ENCODE peak calls at places on chromosomes 6 and 20, in eight cellular contexts. One of them, this sample, is unnamed.

GRCh38 chr20:33333616-33334015 is 50.6 kb downstream of the BPIFB1 start:
- DNase-seq in neural crest cell: no peak
- DNase-seq in right lobe of liver: no peak
- DNase-seq in amygdala: no peak
- DNase-seq in DMS153: no peak
- DNase-seq in effector CD4-positive, alpha-beta T cell: no peak
- DNase-seq in activated T-cell treated with anti-CD3 and anti-CD28 coated beads for 4 hours: no peak
- DNase-seq in Daoy: no peak
- DNase-seq in this sample: no peak

GRCh38 chr6:159935633-159936032 is 33.2 kb upstream of the IGF2R start:
- DNase-seq in neural crest cell: no peak
- DNase-seq in right lobe of liver: no peak
- DNase-seq in amygdala: no peak
- DNase-seq in DMS153: no peak
- DNase-seq in effector CD4-positive, alpha-beta T cell: no peak
- DNase-seq in activated T-cell treated with anti-CD3 and anti-CD28 coated beads for 4 hours: no peak
- DNase-seq in Daoy: no peak
- DNase-seq in this sample: no peak

GRCh38 chr20:33053291-33054106 is at the start of gene BPIFB3:
- DNase-seq in neural crest cell: no peak
- DNase-seq in right lobe of liver: no peak
- DNase-seq in amygdala: no peak
- DNase-seq in DMS153: no peak
- DNase-seq in effector CD4-positive, alpha-beta T cell: no peak
- DNase-seq in activated T-cell treated with anti-CD3 and anti-CD28 coated beads for 4 hours: no peak
- DNase-seq in Daoy: no peak
- DNase-seq in this sample: no peak

GRCh38 chr20:7967199-7967844 is 27.1 kb upstream of the HAO1 start:
- DNase-seq in neural crest cell: no peak
- DNase-seq in right lobe of liver: no peak
- DNase-seq in amygdala: no peak
- DNase-seq in DMS153: no peak
- DNase-seq in effector CD4-positive, alpha-beta T cell: no peak
- DNase-seq in activated T-cell treated with anti-CD3 and anti-CD28 coated beads for 4 hours: no peak
- DNase-seq in Daoy: peak
- DNase-seq in this sample: peak

GRCh38 chr6:163392533-163392932 is 22.0 kb upstream of the QKI start:
- DNase-seq in neural crest cell: no peak
- DNase-seq in right lobe of liver: peak
- DNase-seq in amygdala: no peak
- DNase-seq in DMS153: no peak
- DNase-seq in effector CD4-positive, alpha-beta T cell: no peak
- DNase-seq in activated T-cell treated with anti-CD3 and anti-CD28 coated beads for 4 hours: no peak
- DNase-seq in Daoy: peak
- DNase-seq in this sample: no peak

GRCh38 chr20:1472556-1473243 is 6.1 kb upstream of the NSFL1C start:
- DNase-seq in neural crest cell: no peak
- DNase-seq in right lobe of liver: no peak
- DNase-seq in amygdala: no peak
- DNase-seq in DMS153: no peak
- DNase-seq in effector CD4-positive, alpha-beta T cell: no peak
- DNase-seq in activated T-cell treated with anti-CD3 and anti-CD28 coated beads for 4 hours: no peak
- DNase-seq in Daoy: no peak
- DNase-seq in this sample: no peak

GRCh38 chr6:57262491-57262890 is 40.4 kb upstream of the RAB23 start:
- DNase-seq in neural crest cell: no peak
- DNase-seq in right lobe of liver: peak
- DNase-seq in amygdala: peak
- DNase-seq in DMS153: no peak
- DNase-seq in effector CD4-positive, alpha-beta T cell: no peak
- DNase-seq in activated T-cell treated with anti-CD3 and anti-CD28 coated beads for 4 hours: no peak
- DNase-seq in Daoy: no peak
- DNase-seq in this sample: no peak

GRCh38 chr6:166450167-166450873 is 67.6 kb upstream of the MPC1 start:
- DNase-seq in neural crest cell: no peak
- DNase-seq in right lobe of liver: no peak
- DNase-seq in amygdala: no peak
- DNase-seq in DMS153: no peak
- DNase-seq in effector CD4-positive, alpha-beta T cell: no peak
- DNase-seq in activated T-cell treated with anti-CD3 and anti-CD28 coated beads for 4 hours: no peak
- DNase-seq in Daoy: no peak
- DNase-seq in this sample: no peak

GRCh38 chr6:139164001-139164400 is 29.1 kb downstream of the HECA start:
- DNase-seq in neural crest cell: no peak
- DNase-seq in right lobe of liver: no peak
- DNase-seq in amygdala: no peak
- DNase-seq in DMS153: no peak
- DNase-seq in effector CD4-positive, alpha-beta T cell: no peak
- DNase-seq in activated T-cell treated with anti-CD3 and anti-CD28 coated beads for 4 hours: no peak
- DNase-seq in Daoy: no peak
- DNase-seq in this sample: peak

GRCh38 chr6:11459002-11459658 is 78.4 kb upstream of the TMEM170B start:
- DNase-seq in neural crest cell: no peak
- DNase-seq in right lobe of liver: no peak
- DNase-seq in amygdala: no peak
- DNase-seq in DMS153: no peak
- DNase-seq in effector CD4-positive, alpha-beta T cell: no peak
- DNase-seq in activated T-cell treated with anti-CD3 and anti-CD28 coated beads for 4 hours: no peak
- DNase-seq in Daoy: no peak
- DNase-seq in this sample: no peak

GRCh38 chr6:167748046-167748445 is 78.7 kb upstream of the AFDN start:
- DNase-seq in neural crest cell: no peak
- DNase-seq in right lobe of liver: peak
- DNase-seq in amygdala: no peak
- DNase-seq in DMS153: no peak
- DNase-seq in effector CD4-positive, alpha-beta T cell: no peak
- DNase-seq in activated T-cell treated with anti-CD3 and anti-CD28 coated beads for 4 hours: no peak
- DNase-seq in Daoy: no peak
- DNase-seq in this sample: no peak

GRCh38 chr20:40713508-40713907 is 24.5 kb upstream of the MAFB start:
- DNase-seq in neural crest cell: no peak
- DNase-seq in right lobe of liver: no peak
- DNase-seq in amygdala: no peak
- DNase-seq in DMS153: no peak
- DNase-seq in effector CD4-positive, alpha-beta T cell: no peak
- DNase-seq in activated T-cell treated with anti-CD3 and anti-CD28 coated beads for 4 hours: no peak
- DNase-seq in Daoy: no peak
- DNase-seq in this sample: no peak

GRCh38 chr6:164477790-164478189 is 831.6 kb downstream of the C6orf118 start:
- DNase-seq in neural crest cell: no peak
- DNase-seq in right lobe of liver: no peak
- DNase-seq in amygdala: no peak
- DNase-seq in DMS153: no peak
- DNase-seq in effector CD4-positive, alpha-beta T cell: no peak
- DNase-seq in activated T-cell treated with anti-CD3 and anti-CD28 coated beads for 4 hours: no peak
- DNase-seq in Daoy: no peak
- DNase-seq in this sample: no peak

GRCh38 chr6:72534236-72534635 is 87.6 kb upstream of the KCNQ5 start:
- DNase-seq in neural crest cell: no peak
- DNase-seq in right lobe of liver: no peak
- DNase-seq in amygdala: no peak
- DNase-seq in DMS153: no peak
- DNase-seq in effector CD4-positive, alpha-beta T cell: no peak
- DNase-seq in activated T-cell treated with anti-CD3 and anti-CD28 coated beads for 4 hours: no peak
- DNase-seq in Daoy: no peak
- DNase-seq in this sample: no peak

GRCh38 chr6:15404700-15404980 is 158.8 kb downstream of the JARID2 start:
- DNase-seq in neural crest cell: no peak
- DNase-seq in right lobe of liver: no peak
- DNase-seq in amygdala: no peak
- DNase-seq in DMS153: no peak
- DNase-seq in effector CD4-positive, alpha-beta T cell: no peak
- DNase-seq in activated T-cell treated with anti-CD3 and anti-CD28 coated beads for 4 hours: no peak
- DNase-seq in Daoy: no peak
- DNase-seq in this sample: no peak

GRCh38 chr6:38131527-38131965 is 312.0 kb downstream of the ZFAND3 start:
- DNase-seq in neural crest cell: no peak
- DNase-seq in right lobe of liver: no peak
- DNase-seq in amygdala: no peak
- DNase-seq in DMS153: no peak
- DNase-seq in effector CD4-positive, alpha-beta T cell: no peak
- DNase-seq in activated T-cell treated with anti-CD3 and anti-CD28 coated beads for 4 hours: no peak
- DNase-seq in Daoy: peak
- DNase-seq in this sample: no peak

GRCh38 chr20:19986419-19986818 is 30.7 kb upstream of the NAA20 start:
- DNase-seq in neural crest cell: no peak
- DNase-seq in right lobe of liver: no peak
- DNase-seq in amygdala: no peak
- DNase-seq in DMS153: no peak
- DNase-seq in effector CD4-positive, alpha-beta T cell: no peak
- DNase-seq in activated T-cell treated with anti-CD3 and anti-CD28 coated beads for 4 hours: no peak
- DNase-seq in Daoy: peak
- DNase-seq in this sample: no peak

GRCh38 chr6:160667854-160668481 is 3.9 kb upstream of the LPA start:
- DNase-seq in neural crest cell: peak
- DNase-seq in right lobe of liver: peak
- DNase-seq in amygdala: no peak
- DNase-seq in DMS153: peak
- DNase-seq in effector CD4-positive, alpha-beta T cell: peak
- DNase-seq in activated T-cell treated with anti-CD3 and anti-CD28 coated beads for 4 hours: peak
- DNase-seq in Daoy: peak
- DNase-seq in this sample: peak

GRCh38 chr6:97292671-97293070 is 9.7 kb upstream of the MMS22L start:
- DNase-seq in neural crest cell: no peak
- DNase-seq in right lobe of liver: no peak
- DNase-seq in amygdala: no peak
- DNase-seq in DMS153: no peak
- DNase-seq in effector CD4-positive, alpha-beta T cell: no peak
- DNase-seq in activated T-cell treated with anti-CD3 and anti-CD28 coated beads for 4 hours: no peak
- DNase-seq in Daoy: no peak
- DNase-seq in this sample: no peak

GRCh38 chr20:64101731-64102621 is 5.4 kb downstream of the NPBWR2 start:
- DNase-seq in neural crest cell: peak
- DNase-seq in right lobe of liver: no peak
- DNase-seq in amygdala: no peak
- DNase-seq in DMS153: no peak
- DNase-seq in effector CD4-positive, alpha-beta T cell: peak
- DNase-seq in activated T-cell treated with anti-CD3 and anti-CD28 coated beads for 4 hours: peak
- DNase-seq in Daoy: peak
- DNase-seq in this sample: peak

GRCh38 chr20:61373055-61373399 is 121.0 kb downstream of the CDH4 start:
- DNase-seq in neural crest cell: no peak
- DNase-seq in right lobe of liver: no peak
- DNase-seq in amygdala: no peak
- DNase-seq in DMS153: no peak
- DNase-seq in effector CD4-positive, alpha-beta T cell: no peak
- DNase-seq in activated T-cell treated with anti-CD3 and anti-CD28 coated beads for 4 hours: no peak
- DNase-seq in Daoy: no peak
- DNase-seq in this sample: no peak

GRCh38 chr20:9021699-9022098 is 47.2 kb upstream of the PLCB4 start:
- DNase-seq in neural crest cell: no peak
- DNase-seq in right lobe of liver: no peak
- DNase-seq in amygdala: no peak
- DNase-seq in DMS153: no peak
- DNase-seq in effector CD4-positive, alpha-beta T cell: no peak
- DNase-seq in activated T-cell treated with anti-CD3 and anti-CD28 coated beads for 4 hours: no peak
- DNase-seq in Daoy: no peak
- DNase-seq in this sample: peak

GRCh38 chr20:652611-653109 is 340 bp downstream of the SRXN1 start:
- DNase-seq in neural crest cell: no peak
- DNase-seq in right lobe of liver: peak
- DNase-seq in amygdala: no peak
- DNase-seq in DMS153: no peak
- DNase-seq in effector CD4-positive, alpha-beta T cell: no peak
- DNase-seq in activated T-cell treated with anti-CD3 and anti-CD28 coated beads for 4 hours: no peak
- DNase-seq in Daoy: peak
- DNase-seq in this sample: no peak

GRCh38 chr6:125906158-125906998 is 50.2 kb upstream of the HINT3 start:
- DNase-seq in neural crest cell: peak
- DNase-seq in right lobe of liver: no peak
- DNase-seq in amygdala: no peak
- DNase-seq in DMS153: no peak
- DNase-seq in effector CD4-positive, alpha-beta T cell: peak
- DNase-seq in activated T-cell treated with anti-CD3 and anti-CD28 coated beads for 4 hours: peak
- DNase-seq in Daoy: peak
- DNase-seq in this sample: peak